ENCODE peak calls at places on chromosome 4, in five cellular contexts. C is mesenchymal stem cell, G is H9, N is H1, P is IMR-90. Y is an unnamed sample.

GRCh38 chr4:83252782-83253405 is 31.7 kb downstream of the COQ2 start:
- DNase-seq in C (peak), G (peak), N (peak), P (peak), Y (peak)

GRCh38 chr4:27973056-27973455 is 1112.4 kb downstream of the STIM2 start:
- DNase-seq in C (no peak), G (no peak), N (no peak), P (no peak), Y (no peak)

GRCh38 chr4:62271107-62271506 is 1071.0 kb downstream of the ADGRL3 start:
- DNase-seq in C (no peak), G (no peak), N (no peak), P (no peak), Y (no peak)

GRCh38 chr4:37670249-37670648 is 15.9 kb downstream of the RELL1 start:
- DNase-seq in C (no peak), G (no peak), N (no peak), P (no peak), Y (no peak)

GRCh38 chr4:115126487-115126886 is 13.1 kb upstream of the NDST4 start:
- DNase-seq in C (no peak), G (no peak), N (no peak), P (no peak), Y (no peak)

GRCh38 chr4:183691897-183692296 is 32.8 kb downstream of the TRAPPC11 start:
- DNase-seq in C (no peak), G (no peak), N (no peak), P (no peak), Y (no peak)

GRCh38 chr4:35167385-35167784 is 1076.9 kb downstream of the ARAP2 start:
- DNase-seq in C (no peak), G (no peak), N (no peak), P (no peak), Y (no peak)

GRCh38 chr4:52103314-52103713 is 52.2 kb downstream of the SPATA18 start:
- DNase-seq in C (peak), G (no peak), N (no peak), P (no peak), Y (peak)

GRCh38 chr4:176507845-176508533 is 188.2 kb downstream of the SPCS3 start:
- DNase-seq in C (no peak), G (no peak), N (no peak), P (no peak), Y (no peak)

GRCh38 chr4:98468744-98469143 is 189.7 kb downstream of the TSPAN5 start:
- DNase-seq in C (no peak), G (no peak), N (no peak), P (peak), Y (no peak)

GRCh38 chr4:140213116-140213515 is 59.1 kb upstream of the MAML3 start:
- DNase-seq in C (no peak), G (no peak), N (no peak), P (no peak), Y (no peak)
- H2BK120ac ChIP-seq in C (no peak), G (no peak), N (no peak), P (no peak), Y (peak)

GRCh38 chr4:1350169-1350520 is 3.1 kb downstream of the UVSSA start:
- DNase-seq in C (no peak), G (no peak), N (no peak), P (no peak), Y (no peak)

GRCh38 chr4:1348014-1348513 is 1.1 kb downstream of the UVSSA start:
- DNase-seq in C (no peak), G (no peak), N (no peak), P (no peak), Y (no peak)

GRCh38 chr4:1347410-1347864 is 429 bp downstream of the UVSSA start:
- DNase-seq in C (peak), G (peak), N (peak), P (peak), Y (peak)

GRCh38 chr4:1348746-1349145 is 1.7 kb downstream of the UVSSA start:
- DNase-seq in C (no peak), G (no peak), N (no peak), P (no peak), Y (no peak)

DNA sequence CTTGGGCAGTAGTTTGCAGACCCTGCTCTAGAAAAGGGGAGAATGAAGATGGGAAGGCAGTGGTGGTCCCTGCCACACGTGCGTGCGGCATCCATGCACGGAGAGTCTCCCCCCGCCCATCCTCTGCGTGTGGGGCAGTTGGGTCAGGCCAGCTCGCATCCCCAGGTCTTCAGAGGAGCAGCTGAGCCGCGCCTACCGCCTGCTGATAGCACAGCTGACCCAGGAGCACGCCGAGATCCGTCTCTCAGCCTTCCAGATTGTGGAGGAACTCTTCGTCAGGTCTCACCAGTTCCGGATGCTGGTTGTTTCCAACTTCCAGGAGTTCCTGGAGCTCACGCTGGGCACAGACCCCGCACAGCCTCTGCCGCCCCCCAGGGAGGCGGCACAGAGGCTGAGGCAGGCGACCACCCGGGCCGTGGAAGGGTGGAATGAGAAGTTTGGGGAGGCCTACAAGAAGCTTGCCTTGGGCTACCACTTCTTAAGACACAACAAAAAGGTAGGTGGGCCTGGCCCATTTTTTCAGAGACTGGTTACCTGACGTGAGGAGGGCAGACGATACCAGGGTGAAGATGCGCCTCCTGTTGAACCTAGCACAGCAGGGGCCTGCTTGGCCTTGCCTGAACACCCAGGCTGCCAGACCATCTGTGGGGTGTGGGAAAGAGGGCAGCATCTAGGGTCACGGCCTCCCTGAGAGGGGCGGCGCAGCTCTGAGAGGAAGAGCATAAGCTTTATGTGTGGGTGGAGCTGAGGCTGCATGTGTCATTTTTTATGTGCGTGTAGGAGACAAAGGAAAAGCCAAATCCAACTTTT is 2.6 kb downstream of the UVSSA start:
- DNase-seq in C (no peak), G (no peak), N (no peak), P (no peak), Y (no peak)
- H2BK120ac ChIP-seq in C (no peak), G (no peak), N (no peak), P (no peak), Y (no peak)

GRCh38 chr4:140048419-140049022 is 105.5 kb downstream of the MAML3 start:
- DNase-seq in C (no peak), G (no peak), N (no peak), P (no peak), Y (no peak)

GRCh38 chr4:140047017-140047640 is 106.9 kb downstream of the MAML3 start:
- DNase-seq in C (no peak), G (peak), N (no peak), P (no peak), Y (peak)

GRCh38 chr4:140047781-140048180 is 106.2 kb downstream of the MAML3 start:
- DNase-seq in C (no peak), G (no peak), N (no peak), P (no peak), Y (no peak)

GRCh38 chr4:140049924-140050681 is 103.9 kb downstream of the MAML3 start:
- DNase-seq in C (no peak), G (peak), N (peak), P (peak), Y (no peak)

DNA sequence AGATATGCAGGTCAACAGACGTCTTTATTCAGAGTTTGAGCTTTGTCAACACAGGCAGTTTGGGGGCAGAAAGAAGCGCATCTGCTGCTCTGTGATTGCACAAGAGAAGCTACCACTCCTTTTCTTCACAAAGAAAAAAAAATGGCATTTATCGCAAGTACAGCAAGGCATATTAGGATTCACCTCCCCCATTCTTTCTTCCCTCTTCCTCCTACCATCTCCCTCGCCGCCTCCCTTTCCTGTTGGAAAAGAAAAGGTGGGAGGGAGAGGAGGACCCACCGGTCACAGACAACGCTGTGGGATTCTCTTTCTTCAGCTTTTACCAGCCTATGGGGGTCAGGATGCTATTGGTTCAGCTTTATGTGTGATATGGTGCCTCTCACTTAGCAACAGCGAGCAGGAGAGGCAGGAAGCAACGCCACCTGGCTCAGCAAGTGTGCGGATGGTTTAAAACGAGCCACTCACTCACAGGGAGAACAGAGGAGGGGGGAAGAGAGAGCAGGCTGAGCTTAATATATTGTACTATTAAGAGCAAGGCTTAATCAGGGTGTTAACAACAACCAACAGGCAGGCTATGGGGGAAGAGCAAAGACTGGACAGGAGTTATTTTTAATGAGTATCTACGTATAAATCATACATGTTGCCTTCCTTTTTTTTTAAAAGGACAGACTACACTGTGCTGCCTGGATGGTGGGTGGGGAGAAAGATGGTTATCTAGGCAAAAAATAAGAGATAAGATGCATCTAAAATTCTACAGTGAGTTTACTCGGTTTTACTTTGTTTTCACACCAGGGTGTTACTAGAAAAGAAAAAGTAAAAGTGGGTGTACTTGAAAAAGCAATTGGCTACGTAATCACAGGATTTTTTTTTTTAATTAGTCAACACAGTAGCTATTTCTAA is 104.7 kb downstream of the MAML3 start:
- DNase-seq in C (peak), G (peak), N (peak), P (peak), Y (peak)
- H2BK120ac ChIP-seq in C (peak), G (no peak), N (peak), P (peak), Y (no peak)

GRCh38 chr4:1721003-1721665 is at the start of the genes TACC3 and TMEM129:
- DNase-seq in C (peak), G (peak), N (peak), P (peak), Y (peak)
- H2BK120ac ChIP-seq in C (no peak), G (no peak), N (no peak), P (peak), Y (peak)

DNA sequence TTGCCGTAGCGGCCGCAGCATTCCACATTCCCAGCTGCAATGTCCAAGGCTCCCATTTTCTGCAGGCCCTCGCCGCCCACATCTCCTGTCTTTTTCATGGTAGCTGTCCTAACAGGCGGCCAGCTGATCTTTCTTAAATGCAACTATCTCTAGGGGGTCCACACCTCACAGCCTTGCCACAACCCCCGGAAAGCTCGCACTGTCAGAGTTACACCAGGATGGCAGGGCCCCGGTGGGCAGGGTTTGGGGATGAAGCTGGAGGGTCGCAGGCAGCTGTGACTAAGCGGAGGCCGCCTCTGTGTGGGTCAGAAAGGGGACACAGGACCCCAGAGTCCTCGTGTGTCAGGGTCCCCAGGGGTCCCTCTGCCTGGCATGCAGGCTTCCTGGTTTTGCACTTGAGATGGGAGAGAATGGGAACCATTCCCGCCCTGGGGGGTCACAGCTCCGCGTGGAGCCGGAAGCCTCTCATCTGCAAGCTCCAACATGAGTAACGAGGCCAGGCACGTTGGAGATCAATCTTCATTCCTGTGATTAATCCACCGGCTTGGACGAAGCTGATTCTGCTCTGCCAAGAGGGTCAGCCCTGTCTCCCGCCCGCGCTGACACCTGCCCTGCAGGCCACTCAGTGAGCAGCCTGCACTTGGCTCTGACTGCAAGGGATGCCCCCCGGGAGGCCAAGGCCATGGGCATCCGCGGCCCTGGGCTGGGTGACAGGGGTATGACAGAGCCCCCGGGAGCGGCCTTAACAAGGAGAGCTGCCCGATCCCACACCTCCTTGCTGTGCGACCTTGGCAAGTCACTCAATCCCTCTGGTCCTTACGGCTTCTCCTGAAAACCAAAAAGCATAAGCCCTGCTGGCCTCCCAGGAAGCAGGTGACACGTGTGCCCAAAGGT is 97.9 kb downstream of the ADRA2C start:
- DNase-seq in C (no peak), G (no peak), N (no peak), P (no peak), Y (no peak)
- H2BK120ac ChIP-seq in C (no peak), G (no peak), N (peak), P (no peak), Y (no peak)

GRCh38 chr4:89109841-89110540 is 1.3 kb upstream of the TIGD2 start:
- DNase-seq in C (no peak), G (no peak), N (no peak), P (no peak), Y (peak)

GRCh38 chr4:89113415-89113814 is 2.1 kb downstream of the TIGD2 start:
- DNase-seq in C (no peak), G (no peak), N (no peak), P (no peak), Y (no peak)

GRCh38 chr4:89110541-89110985 is 770 bp upstream of the TIGD2 start:
- DNase-seq in C (no peak), G (peak), N (peak), P (no peak), Y (peak)

GRCh38 chr4:89111833-89112563 is 665 bp downstream of the TIGD2 start:
- DNase-seq in C (peak), G (no peak), N (no peak), P (peak), Y (peak)

GRCh38 chr4:89110986-89111832 is at the start of gene TIGD2:
- DNase-seq in C (peak), G (peak), N (peak), P (peak), Y (peak)
- H2BK120ac ChIP-seq in C (peak), G (no peak), N (no peak), P (peak), Y (peak)

Y was measured in trophoblast cell.